ENCODE peak calls at places on chromosomes 13 and 19, in five cellular contexts. S is IMR-90, G is GM23338, D is fibroblast of lung, U is HCT116. A is an unnamed sample. For H4K20me1, the result is how much of the 10 kb centered on the place peaks cover.

GRCh38 chr19:23867895-23868294 is 46.8 kb upstream of the ZNF726 start:
- DNase-seq in S (no peak), G (peak), D (no peak), U (no peak), A (peak)

GRCh38 chr19:4295972-4296771 is 6.0 kb downstream of the TMIGD2 start:
- DNase-seq in S (no peak), G (peak), D (peak), U (no peak), A (no peak)

GRCh38 chr13:99766641-99767045 is 204.9 kb downstream of the ZIC5 start:
- DNase-seq in S (no peak), G (peak), D (no peak), U (no peak), A (no peak)

GRCh38 chr13:50450279-50450678 is 393.2 kb downstream of the DLEU7 start:
- DNase-seq in S (no peak), G (no peak), D (no peak), U (no peak), A (no peak)

GRCh38 chr19:33241530-33242101 is 16.0 kb upstream of the SLC7A10 start:
- DNase-seq in S (no peak), G (peak), D (peak), U (no peak), A (peak)

GRCh38 chr13:41500501-41500900 is 43.2 kb downstream of the RGCC start:
- DNase-seq in S (no peak), G (no peak), D (peak), U (no peak), A (peak)

GRCh38 chr13:31891472-31891871 is 140.1 kb upstream of the FRY start:
- DNase-seq in S (no peak), G (no peak), D (no peak), U (no peak), A (no peak)

GRCh38 chr19:15401397-15401710 is 17.4 kb downstream of the AKAP8L start:
- DNase-seq in S (no peak), G (no peak), D (no peak), U (no peak), A (no peak)

GRCh38 chr19:6271721-6272410 is 7.9 kb downstream of the MLLT1 start:
- DNase-seq in S (peak), G (peak), D (peak), U (no peak), A (peak)

GRCh38 chr13:100987993-100988392 is 313.4 kb upstream of the TMTC4 start:
- DNase-seq in S (peak), G (peak), D (peak), U (no peak), A (peak)

GRCh38 chr13:62920181-62920580 is 1504.5 kb upstream of the PCDH20 start:
- DNase-seq in S (peak), G (no peak), D (peak), U (no peak), A (no peak)

DNA sequence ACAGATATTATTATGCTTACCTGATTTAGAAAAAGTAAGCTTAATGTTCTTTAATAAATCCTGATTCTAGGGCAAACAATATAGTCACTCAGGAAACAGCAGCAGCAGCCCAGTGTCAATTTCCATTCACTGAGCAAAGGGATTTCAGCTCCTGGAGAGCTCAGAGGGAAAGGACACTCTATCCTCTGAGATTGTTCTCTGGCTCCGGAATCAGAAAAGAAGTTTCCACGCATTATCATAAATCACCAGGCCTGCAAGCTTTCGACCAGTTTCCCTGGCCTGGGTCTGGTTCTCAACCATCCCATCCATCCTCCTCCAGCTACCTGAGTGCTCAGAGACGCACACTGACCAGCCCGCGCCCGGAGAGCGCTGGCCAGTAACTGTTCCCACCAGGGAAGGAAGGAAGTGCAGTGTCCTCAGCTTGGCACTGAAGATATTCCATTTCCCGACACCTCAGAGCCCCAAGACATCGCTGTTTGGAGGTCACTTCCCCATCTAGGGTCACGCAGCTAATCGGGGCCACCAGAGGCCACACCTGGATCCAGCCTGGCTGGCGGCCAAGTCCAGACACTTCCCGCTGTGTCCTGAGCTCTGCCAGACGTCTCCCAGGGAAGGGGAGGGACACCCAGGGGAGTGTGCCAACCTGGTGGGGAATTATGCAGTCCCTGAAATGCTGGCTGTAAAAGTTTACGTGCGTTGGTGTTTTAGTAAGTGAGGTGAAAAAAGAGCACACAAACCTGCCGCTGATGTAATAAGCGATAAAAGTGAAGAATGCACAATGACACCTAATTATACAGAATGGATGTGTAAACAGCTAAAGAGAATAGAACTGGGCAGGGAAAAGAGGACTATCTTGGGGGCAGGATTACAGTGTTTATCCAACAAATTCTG is 29.1 kb downstream of the EPS15L1 start:
- DNase-seq in S (no peak), G (no peak), D (no peak), U (no peak), A (no peak)
- H3K4me2 ChIP-seq in S (no peak), G (no peak), D (no peak), U (no peak), A (no peak)

GRCh38 chr13:33796095-33796494 is 21.9 kb upstream of the RFC3 start:
- DNase-seq in S (no peak), G (no peak), D (no peak), U (no peak), A (no peak)
- TF ChIP-seq CTCF in S (no peak), G (no peak), D (no peak), U (no peak), A (no peak)

DNA sequence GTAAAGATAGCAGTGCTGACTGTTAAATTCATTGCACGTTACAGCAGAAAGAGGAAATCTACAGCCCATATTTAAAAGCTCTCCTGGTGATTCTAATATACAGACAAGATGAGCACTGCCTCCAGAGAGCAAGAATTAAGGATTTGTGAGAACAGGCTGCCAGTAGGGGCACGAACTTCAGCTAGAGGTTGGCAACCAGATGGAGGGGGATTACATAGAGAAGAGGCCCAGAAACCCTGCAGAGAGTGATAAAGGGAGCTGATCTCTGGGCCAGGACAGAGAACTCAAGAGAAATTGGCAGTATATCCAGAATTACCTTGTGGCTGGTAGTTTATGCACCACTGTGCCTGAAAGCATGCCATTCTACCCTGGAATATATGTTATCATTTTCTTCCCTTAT is 144.8 kb downstream of the UFM1 start:
- DNase-seq in S (no peak), G (no peak), D (no peak), U (no peak), A (no peak)
- H4K20me1 ChIP-seq in S (under half), G (under half), D (under half), U (under half), A (under half)

GRCh38 chr13:27113436-27113835 is 58.2 kb downstream of the USP12 start:
- DNase-seq in S (no peak), G (no peak), D (no peak), U (no peak), A (no peak)
- H3K4me2 ChIP-seq in S (no peak), G (no peak), D (no peak), U (no peak), A (no peak)

GRCh38 chr13:44955421-44955820 is 33.9 kb downstream of the NUFIP1 start:
- DNase-seq in S (no peak), G (no peak), D (no peak), U (no peak), A (peak)
- TF ChIP-seq CTCF in S (no peak), G (no peak), D (no peak), U (no peak), A (no peak)

DNA sequence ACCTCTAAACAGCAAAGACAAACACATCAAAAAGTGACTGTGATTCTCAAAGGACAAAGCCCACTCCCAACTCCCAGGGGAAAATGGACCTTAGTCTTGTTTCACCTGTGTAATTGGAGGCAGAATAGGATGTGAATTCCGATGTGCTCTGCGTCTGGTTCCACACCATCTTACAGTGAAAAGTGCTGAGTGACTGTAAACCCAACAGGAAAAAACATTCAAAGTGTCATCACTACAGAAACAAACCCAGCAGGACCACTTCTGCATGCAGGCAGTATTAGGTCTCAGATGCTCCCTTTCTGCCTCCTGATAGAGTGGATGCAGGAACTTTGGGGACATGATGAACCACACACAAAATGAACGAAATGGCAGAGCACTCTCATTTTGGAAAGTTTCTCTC is 6.5 kb downstream of the UQCRFS1 start:
- DNase-seq in S (no peak), G (no peak), D (no peak), U (no peak), A (no peak)
- H4K20me1 ChIP-seq in S (under half), G (under half), D (under half), U (under half), A (under half)

GRCh38 chr13:97540696-97541095 is 106.7 kb downstream of the RAP2A start:
- DNase-seq in S (peak), G (no peak), D (no peak), U (no peak), A (no peak)

GRCh38 chr13:97548138-97548537 is 114.2 kb downstream of the RAP2A start:
- DNase-seq in S (no peak), G (no peak), D (no peak), U (no peak), A (no peak)

GRCh38 chr13:97539651-97540230 is 105.8 kb downstream of the RAP2A start:
- DNase-seq in S (peak), G (no peak), D (peak), U (no peak), A (peak)

GRCh38 chr13:97542102-97542501 is 108.1 kb downstream of the RAP2A start:
- DNase-seq in S (peak), G (no peak), D (no peak), U (no peak), A (no peak)

GRCh38 chr13:97544041-97544765 is 110.2 kb downstream of the RAP2A start:
- DNase-seq in S (peak), G (no peak), D (peak), U (no peak), A (no peak)
- H3K4me2 ChIP-seq in S (peak), G (no peak), D (no peak), U (no peak), A (no peak)

DNA sequence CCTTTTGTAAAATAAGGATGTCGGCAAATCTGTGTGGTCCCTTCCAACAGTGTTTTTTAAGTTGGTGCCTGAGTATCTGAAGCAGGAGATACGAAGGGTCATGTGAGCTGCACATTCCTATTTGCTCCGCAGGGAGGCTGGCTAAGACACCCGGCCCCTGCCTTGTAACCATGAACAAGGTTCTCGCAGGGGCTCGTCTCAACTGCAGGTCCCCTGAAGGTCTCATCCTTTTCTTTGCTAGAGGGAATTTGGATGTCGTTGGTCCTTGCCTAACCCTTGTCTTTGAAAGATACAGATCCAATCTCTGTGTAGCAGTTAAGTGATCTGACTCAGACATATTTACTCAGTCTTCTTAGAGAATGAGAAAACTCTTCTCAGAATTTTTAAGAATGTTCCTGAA is 64.4 kb downstream of the LRCH1 start:
- DNase-seq in S (peak), G (no peak), D (no peak), U (no peak), A (no peak)
- TF ChIP-seq CTCF in S (no peak), G (no peak), D (no peak), U (no peak), A (no peak)

DNA sequence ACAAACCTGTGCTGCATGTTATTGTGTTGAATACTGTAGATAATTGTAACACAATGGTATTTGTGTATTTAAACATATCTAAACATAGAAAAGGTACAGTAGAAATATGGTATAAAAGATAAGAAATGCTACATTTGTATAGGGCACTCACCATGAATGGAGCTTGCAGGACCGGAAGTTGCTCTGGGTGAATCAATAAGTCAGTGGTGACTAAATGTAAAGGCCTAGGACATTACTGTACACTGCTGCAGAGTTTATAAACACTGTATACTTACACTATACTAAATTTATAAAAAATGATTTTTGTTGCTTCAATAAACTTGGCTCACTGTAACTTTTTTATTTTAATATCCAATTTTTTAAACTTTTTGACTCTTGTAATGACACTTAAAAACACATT is 34.4 kb downstream of the LMO7 start:
- DNase-seq in S (peak), G (no peak), D (peak), U (no peak), A (peak)
- H4K20me1 ChIP-seq in S (half or more), G (under half), D (under half), U (under half), A (under half)

GRCh38 chr13:109979186-109979585 is 192.8 kb upstream of the IRS2 start:
- DNase-seq in S (no peak), G (no peak), D (no peak), U (peak), A (peak)

GRCh38 chr13:109974354-109974753 is 188.0 kb upstream of the IRS2 start:
- DNase-seq in S (peak), G (no peak), D (peak), U (no peak), A (no peak)

GRCh38 chr13:109977212-109977968 is 191.0 kb upstream of the IRS2 start:
- DNase-seq in S (no peak), G (no peak), D (no peak), U (no peak), A (no peak)

GRCh38 chr13:109973279-109973678 is 186.9 kb upstream of the IRS2 start:
- DNase-seq in S (no peak), G (no peak), D (no peak), U (no peak), A (no peak)

GRCh38 chr13:109976206-109976997 is 190.0 kb upstream of the IRS2 start:
- DNase-seq in S (no peak), G (no peak), D (no peak), U (no peak), A (no peak)
- H3K4me2 ChIP-seq in S (no peak), G (no peak), D (no peak), U (no peak), A (no peak)

A was measured in PC-3.